ENCODE peak calls at places on chromosomes 13 and 19, in five cellular contexts. G, M, C, H and J are unnamed samples.

GRCh38 chr13:100139822-100140221 is 50.9 kb downstream of the PCCA start:
- DNase-seq in C (no peak), H (no peak), G (no peak), M (no peak), J (no peak)

GRCh38 chr13:70580825-70581224 is 472.6 kb upstream of the KLHL1 start:
- DNase-seq in G (no peak), C (no peak), M (no peak), H (no peak), J (no peak)

GRCh38 chr13:111900390-111901180 is 166.4 kb upstream of the SOX1 start:
- DNase-seq in H (no peak), C (no peak), G (no peak), M (no peak), J (no peak)

GRCh38 chr19:47495478-47496372 is 11.7 kb upstream of the KPTN start:
- DNase-seq in H (no peak), M (no peak), C (no peak), G (no peak), J (no peak)

GRCh38 chr19:49490287-49491029 is 3.0 kb downstream of the RPL13A start:
- DNase-seq in G (no peak), M (no peak), H (no peak), C (no peak), J (no peak)

GRCh38 chr19:17642656-17643055 is 45.5 kb downstream of the UNC13A start:
- DNase-seq in C (no peak), G (no peak), H (no peak), M (no peak), J (no peak)

GRCh38 chr13:84433024-84433423 is 550.8 kb upstream of the SLITRK1 start:
- DNase-seq in M (peak; percentile 50), H (no peak), C (no peak), G (no peak), J (no peak)

GRCh38 chr19:44741258-44741731 is 7.2 kb upstream of the BCL3 start:
- DNase-seq in M (no peak), H (no peak), G (no peak), C (no peak), J (no peak)

GRCh38 chr19:342801-343421 is 1.7 kb downstream of the MIER2 start:
- DNase-seq in M (no peak), C (peak; percentile 38), G (no peak), H (no peak), J (peak; percentile 88)